ENCODE peak calls at places on chromosome 18, in five cellular contexts. One of them, this sample, is unnamed.

GRCh38 chr18:56319953-56320352 is 318.4 kb downstream of the TXNL1 start:
- DNase-seq in CD8-positive, alpha-beta T cell: no peak
- DNase-seq in hypothalamus: no peak
- DNase-seq in GDM1: no peak
- DNase-seq in NCI-H1417: no peak
- DNase-seq in this sample: no peak

GRCh38 chr18:47263197-47263827 is 11.9 kb upstream of the SKOR2 start:
- DNase-seq in GDM1: no peak
- DNase-seq in NCI-H1417: no peak
- DNase-seq in CD8-positive, alpha-beta T cell: no peak
- DNase-seq in hypothalamus: no peak
- DNase-seq in this sample: peak

GRCh38 chr18:5398269-5398668 is 102.7 kb upstream of the ZBTB14 start:
- DNase-seq in hypothalamus: no peak
- DNase-seq in GDM1: no peak
- DNase-seq in CD8-positive, alpha-beta T cell: no peak
- DNase-seq in NCI-H1417: no peak
- DNase-seq in this sample: no peak

GRCh38 chr18:26462304-26462703 is 86.0 kb downstream of the KCTD1 start:
- DNase-seq in CD8-positive, alpha-beta T cell: no peak
- DNase-seq in hypothalamus: no peak
- DNase-seq in GDM1: no peak
- DNase-seq in NCI-H1417: no peak
- DNase-seq in this sample: no peak

GRCh38 chr18:65754121-65754520 is 3.3 kb downstream of the CDH7 start:
- DNase-seq in NCI-H1417: peak
- DNase-seq in GDM1: no peak
- DNase-seq in CD8-positive, alpha-beta T cell: no peak
- DNase-seq in hypothalamus: no peak
- DNase-seq in this sample: no peak

GRCh38 chr18:79902640-79903039 is 48.8 kb downstream of the SLC66A2 start:
- DNase-seq in GDM1: no peak
- DNase-seq in hypothalamus: no peak
- DNase-seq in NCI-H1417: no peak
- DNase-seq in CD8-positive, alpha-beta T cell: no peak
- DNase-seq in this sample: no peak

GRCh38 chr18:9673296-9674251 is 34.5 kb upstream of the RAB31 start:
- DNase-seq in CD8-positive, alpha-beta T cell: no peak
- DNase-seq in hypothalamus: no peak
- DNase-seq in GDM1: peak
- DNase-seq in NCI-H1417: peak
- DNase-seq in this sample: peak

GRCh38 chr18:58544616-58545337 is 84.1 kb downstream of the ALPK2 start:
- DNase-seq in GDM1: no peak
- DNase-seq in NCI-H1417: no peak
- DNase-seq in hypothalamus: no peak
- DNase-seq in CD8-positive, alpha-beta T cell: no peak
- DNase-seq in this sample: no peak

GRCh38 chr18:13378150-13378549 is 159.6 kb downstream of the LDLRAD4 start:
- DNase-seq in GDM1: no peak
- DNase-seq in NCI-H1417: no peak
- DNase-seq in hypothalamus: no peak
- DNase-seq in CD8-positive, alpha-beta T cell: peak
- DNase-seq in this sample: no peak

GRCh38 chr18:76530846-76531245 is 35.8 kb upstream of the ZNF516 start:
- DNase-seq in NCI-H1417: no peak
- DNase-seq in hypothalamus: no peak
- DNase-seq in GDM1: no peak
- DNase-seq in CD8-positive, alpha-beta T cell: no peak
- DNase-seq in this sample: no peak

GRCh38 chr18:21735452-21736015 is 5.1 kb upstream of the MIB1 start:
- DNase-seq in GDM1: no peak
- DNase-seq in NCI-H1417: no peak
- DNase-seq in hypothalamus: no peak
- DNase-seq in CD8-positive, alpha-beta T cell: no peak
- DNase-seq in this sample: peak

GRCh38 chr18:47754311-47755101 is 176.0 kb downstream of the SMAD2 start:
- DNase-seq in GDM1: no peak
- DNase-seq in NCI-H1417: peak
- DNase-seq in hypothalamus: peak
- DNase-seq in CD8-positive, alpha-beta T cell: no peak
- DNase-seq in this sample: no peak

GRCh38 chr18:35497006-35497333 is 790 bp downstream of the INO80C start:
- DNase-seq in CD8-positive, alpha-beta T cell: no peak
- DNase-seq in hypothalamus: no peak
- DNase-seq in NCI-H1417: no peak
- DNase-seq in GDM1: no peak
- DNase-seq in this sample: peak

GRCh38 chr18:2207294-2207693 is 364.0 kb downstream of the METTL4 start:
- DNase-seq in CD8-positive, alpha-beta T cell: no peak
- DNase-seq in GDM1: no peak
- DNase-seq in NCI-H1417: no peak
- DNase-seq in hypothalamus: no peak
- DNase-seq in this sample: no peak

GRCh38 chr18:13553449-13553848 is 172.9 kb downstream of the FAM210A start:
- DNase-seq in hypothalamus: no peak
- DNase-seq in NCI-H1417: no peak
- DNase-seq in CD8-positive, alpha-beta T cell: peak
- DNase-seq in GDM1: no peak
- DNase-seq in this sample: no peak

GRCh38 chr18:32160547-32160946 is 29.3 kb upstream of the MEP1B start:
- DNase-seq in GDM1: no peak
- DNase-seq in NCI-H1417: no peak
- DNase-seq in hypothalamus: no peak
- DNase-seq in CD8-positive, alpha-beta T cell: no peak
- DNase-seq in this sample: no peak

GRCh38 chr18:9629709-9630108 is 15.3 kb upstream of the PPP4R1 start:
- DNase-seq in NCI-H1417: no peak
- DNase-seq in CD8-positive, alpha-beta T cell: no peak
- DNase-seq in GDM1: no peak
- DNase-seq in hypothalamus: no peak
- DNase-seq in this sample: peak

GRCh38 chr18:69580107-69580506 is 179.4 kb downstream of the DOK6 start:
- DNase-seq in hypothalamus: no peak
- DNase-seq in NCI-H1417: peak
- DNase-seq in CD8-positive, alpha-beta T cell: no peak
- DNase-seq in GDM1: no peak
- DNase-seq in this sample: peak

GRCh38 chr18:79782566-79783308 is 15.0 kb upstream of the KCNG2 start:
- DNase-seq in GDM1: no peak
- DNase-seq in NCI-H1417: no peak
- DNase-seq in hypothalamus: no peak
- DNase-seq in CD8-positive, alpha-beta T cell: no peak
- DNase-seq in this sample: no peak

GRCh38 chr18:6396843-6397242 is 17.9 kb downstream of the L3MBTL4 start:
- DNase-seq in CD8-positive, alpha-beta T cell: no peak
- DNase-seq in hypothalamus: no peak
- DNase-seq in NCI-H1417: no peak
- DNase-seq in GDM1: no peak
- DNase-seq in this sample: no peak

GRCh38 chr18:55876254-55876653 is 288.3 kb upstream of the TCF4 start:
- DNase-seq in NCI-H1417: no peak
- DNase-seq in CD8-positive, alpha-beta T cell: no peak
- DNase-seq in hypothalamus: no peak
- DNase-seq in GDM1: no peak
- DNase-seq in this sample: no peak

GRCh38 chr18:55477537-55478300 is 110.3 kb downstream of the TCF4 start:
- DNase-seq in hypothalamus: no peak
- DNase-seq in CD8-positive, alpha-beta T cell: peak
- DNase-seq in NCI-H1417: no peak
- DNase-seq in GDM1: no peak
- DNase-seq in this sample: peak

GRCh38 chr18:35467624-35468016 is 30.1 kb downstream of the INO80C start:
- DNase-seq in NCI-H1417: no peak
- DNase-seq in GDM1: no peak
- DNase-seq in CD8-positive, alpha-beta T cell: no peak
- DNase-seq in hypothalamus: no peak
- DNase-seq in this sample: no peak

GRCh38 chr18:27604583-27604982 is 419.5 kb upstream of the CHST9 start:
- DNase-seq in hypothalamus: no peak
- DNase-seq in NCI-H1417: no peak
- DNase-seq in GDM1: no peak
- DNase-seq in CD8-positive, alpha-beta T cell: no peak
- DNase-seq in this sample: peak

GRCh38 chr18:11689972-11690570 is 1.0 kb downstream of the GNAL start:
- DNase-seq in NCI-H1417: no peak
- DNase-seq in hypothalamus: no peak
- DNase-seq in GDM1: no peak
- DNase-seq in CD8-positive, alpha-beta T cell: no peak
- DNase-seq in this sample: peak

GRCh38 chr18:74521068-74521725 is 13.1 kb upstream of the CNDP1 start:
- DNase-seq in CD8-positive, alpha-beta T cell: no peak
- DNase-seq in NCI-H1417: no peak
- DNase-seq in GDM1: no peak
- DNase-seq in hypothalamus: no peak
- DNase-seq in this sample: no peak

GRCh38 chr18:22293417-22293816 is 124.0 kb downstream of the GATA6 start:
- DNase-seq in hypothalamus: no peak
- DNase-seq in NCI-H1417: no peak
- DNase-seq in CD8-positive, alpha-beta T cell: no peak
- DNase-seq in GDM1: no peak
- DNase-seq in this sample: peak

GRCh38 chr18:3305354-3305762 is 43.4 kb downstream of the MYL12B start:
- DNase-seq in CD8-positive, alpha-beta T cell: no peak
- DNase-seq in NCI-H1417: no peak
- DNase-seq in GDM1: peak
- DNase-seq in hypothalamus: no peak
- DNase-seq in this sample: peak

GRCh38 chr18:79935499-79935898 is 16.0 kb downstream of the SLC66A2 start:
- DNase-seq in hypothalamus: no peak
- DNase-seq in NCI-H1417: no peak
- DNase-seq in CD8-positive, alpha-beta T cell: no peak
- DNase-seq in GDM1: no peak
- DNase-seq in this sample: no peak

GRCh38 chr18:36499938-36500337 is 202.4 kb downstream of the FHOD3 start:
- DNase-seq in hypothalamus: no peak
- DNase-seq in NCI-H1417: no peak
- DNase-seq in GDM1: no peak
- DNase-seq in CD8-positive, alpha-beta T cell: no peak
- DNase-seq in this sample: no peak

GRCh38 chr18:8841781-8842485 is 136.6 kb downstream of the MTCL1 start:
- DNase-seq in GDM1: no peak
- DNase-seq in NCI-H1417: no peak
- DNase-seq in CD8-positive, alpha-beta T cell: no peak
- DNase-seq in hypothalamus: no peak
- DNase-seq in this sample: no peak

GRCh38 chr18:11658989-11659388 is 30.1 kb upstream of the GNAL start:
- DNase-seq in NCI-H1417: no peak
- DNase-seq in GDM1: no peak
- DNase-seq in hypothalamus: no peak
- DNase-seq in CD8-positive, alpha-beta T cell: no peak
- DNase-seq in this sample: no peak

GRCh38 chr18:34929336-34929780 is 111.9 kb upstream of the MAPRE2 start:
- DNase-seq in hypothalamus: no peak
- DNase-seq in CD8-positive, alpha-beta T cell: no peak
- DNase-seq in NCI-H1417: peak
- DNase-seq in GDM1: no peak
- DNase-seq in this sample: peak

GRCh38 chr18:44149706-44150105 is 531.0 kb upstream of the SETBP1 start:
- DNase-seq in GDM1: no peak
- DNase-seq in NCI-H1417: no peak
- DNase-seq in hypothalamus: no peak
- DNase-seq in CD8-positive, alpha-beta T cell: no peak
- DNase-seq in this sample: peak

GRCh38 chr18:45802814-45803492 is 22.5 kb upstream of the SIGLEC15 start:
- DNase-seq in GDM1: no peak
- DNase-seq in NCI-H1417: no peak
- DNase-seq in hypothalamus: no peak
- DNase-seq in CD8-positive, alpha-beta T cell: no peak
- DNase-seq in this sample: peak

GRCh38 chr18:59783138-59783537 is 85.9 kb upstream of the CCBE1 start:
- DNase-seq in hypothalamus: no peak
- DNase-seq in CD8-positive, alpha-beta T cell: no peak
- DNase-seq in NCI-H1417: peak
- DNase-seq in GDM1: no peak
- DNase-seq in this sample: peak

GRCh38 chr18:44758821-44759624 is 78.3 kb downstream of the SETBP1 start:
- DNase-seq in NCI-H1417: no peak
- DNase-seq in hypothalamus: no peak
- DNase-seq in GDM1: no peak
- DNase-seq in CD8-positive, alpha-beta T cell: no peak
- DNase-seq in this sample: no peak

GRCh38 chr18:55018602-55019001 is 59.3 kb upstream of the CCDC68 start:
- DNase-seq in NCI-H1417: no peak
- DNase-seq in CD8-positive, alpha-beta T cell: no peak
- DNase-seq in GDM1: no peak
- DNase-seq in hypothalamus: no peak
- DNase-seq in this sample: peak

This sample was measured in cardiac fibroblast.